ENCODE peak calls at places on chromosomes 12 and 14, in five cellular contexts. One of them, this sample, is unnamed. For H3K4me1, the result is how much of the 10 kb centered on the place peaks cover.

GRCh38 chr12:128336506-128336905 is 69.5 kb downstream of the TMEM132C start:
- DNase-seq in IMR-90: no peak
- DNase-seq in tibial nerve: no peak
- DNase-seq in sigmoid colon: no peak
- DNase-seq in body of pancreas: no peak
- DNase-seq in this sample: no peak

GRCh38 chr12:19402743-19403400 is 36.4 kb upstream of the AEBP2 start:
- DNase-seq in IMR-90: peak
- DNase-seq in tibial nerve: no peak
- DNase-seq in sigmoid colon: no peak
- DNase-seq in body of pancreas: peak
- DNase-seq in this sample: no peak

GRCh38 chr14:100825691-100826331 is at the start of gene MEG3:
- DNase-seq in IMR-90: peak
- DNase-seq in tibial nerve: peak
- DNase-seq in sigmoid colon: peak
- DNase-seq in body of pancreas: peak
- DNase-seq in this sample: peak

GRCh38 chr14:99924379-99924778 is 131.2 kb downstream of the EML1 start:
- DNase-seq in IMR-90: no peak
- DNase-seq in tibial nerve: no peak
- DNase-seq in sigmoid colon: no peak
- DNase-seq in body of pancreas: no peak
- DNase-seq in this sample: no peak

GRCh38 chr12:66279127-66279712 is 23.1 kb upstream of the HELB start:
- DNase-seq in IMR-90: peak
- DNase-seq in tibial nerve: no peak
- DNase-seq in sigmoid colon: no peak
- DNase-seq in body of pancreas: no peak
- DNase-seq in this sample: no peak

GRCh38 chr12:79927772-79928474 is 7.0 kb downstream of the PPP1R12A start:
- DNase-seq in IMR-90: peak
- DNase-seq in tibial nerve: no peak
- DNase-seq in sigmoid colon: no peak
- DNase-seq in body of pancreas: no peak
- DNase-seq in this sample: no peak

GRCh38 chr14:50001999-50002925 is 109.4 kb downstream of the ARF6 start:
- DNase-seq in IMR-90: no peak
- DNase-seq in tibial nerve: no peak
- DNase-seq in sigmoid colon: no peak
- DNase-seq in body of pancreas: no peak
- DNase-seq in this sample: no peak

GRCh38 chr12:101697930-101698781 is 716 bp downstream of the CHPT1 start:
- DNase-seq in IMR-90: peak
- DNase-seq in tibial nerve: peak
- DNase-seq in sigmoid colon: peak
- DNase-seq in body of pancreas: peak
- DNase-seq in this sample: peak

GRCh38 chr14:94394594-94395305 is 6.3 kb upstream of the SERPINA1 start:
- DNase-seq in IMR-90: peak
- DNase-seq in tibial nerve: peak
- DNase-seq in sigmoid colon: peak
- DNase-seq in body of pancreas: no peak
- DNase-seq in this sample: no peak

GRCh38 chr14:22723814-22724213 is 42.7 kb upstream of the OXA1L start:
- DNase-seq in IMR-90: no peak
- DNase-seq in tibial nerve: no peak
- DNase-seq in sigmoid colon: no peak
- DNase-seq in body of pancreas: no peak
- DNase-seq in this sample: no peak

GRCh38 chr12:99769581-99769980 is 122.0 kb downstream of the GARIN6 start:
- DNase-seq in IMR-90: no peak
- DNase-seq in tibial nerve: no peak
- DNase-seq in sigmoid colon: no peak
- DNase-seq in body of pancreas: no peak
- DNase-seq in this sample: no peak

GRCh38 chr12:120359159-120359527 is 9.8 kb downstream of the MSI1 start:
- DNase-seq in IMR-90: no peak
- DNase-seq in tibial nerve: no peak
- DNase-seq in sigmoid colon: no peak
- DNase-seq in body of pancreas: no peak
- DNase-seq in this sample: no peak

GRCh38 chr14:44149597-44149996 is 357.5 kb downstream of the FSCB start:
- DNase-seq in IMR-90: no peak
- DNase-seq in tibial nerve: no peak
- DNase-seq in sigmoid colon: no peak
- DNase-seq in body of pancreas: no peak
- DNase-seq in this sample: no peak

GRCh38 chr12:115155665-115156645 is 472.0 kb upstream of the TBX3 start:
- DNase-seq in IMR-90: peak
- DNase-seq in tibial nerve: no peak
- DNase-seq in sigmoid colon: no peak
- DNase-seq in body of pancreas: no peak
- DNase-seq in this sample: no peak

GRCh38 chr12:106918746-106919145 is 37.0 kb upstream of the TMEM263 start:
- DNase-seq in IMR-90: peak
- DNase-seq in tibial nerve: no peak
- DNase-seq in sigmoid colon: no peak
- DNase-seq in body of pancreas: no peak
- DNase-seq in this sample: no peak

GRCh38 chr12:75868501-75868900 is 163.1 kb downstream of the PHLDA1 start:
- DNase-seq in IMR-90: no peak
- DNase-seq in tibial nerve: no peak
- DNase-seq in sigmoid colon: no peak
- DNase-seq in body of pancreas: no peak
- DNase-seq in this sample: no peak

GRCh38 chr14:97318380-97318779 is 521.2 kb downstream of the VRK1 start:
- DNase-seq in IMR-90: no peak
- DNase-seq in tibial nerve: no peak
- DNase-seq in sigmoid colon: no peak
- DNase-seq in body of pancreas: no peak
- DNase-seq in this sample: no peak

GRCh38 chr12:83198291-83198690 is 511.6 kb downstream of the TMTC2 start:
- DNase-seq in IMR-90: no peak
- DNase-seq in tibial nerve: no peak
- DNase-seq in sigmoid colon: no peak
- DNase-seq in body of pancreas: no peak
- DNase-seq in this sample: no peak

GRCh38 chr12:57822392-57823130 is 4.0 kb upstream of the AVIL start:
- DNase-seq in IMR-90: no peak
- DNase-seq in tibial nerve: no peak
- DNase-seq in sigmoid colon: no peak
- DNase-seq in body of pancreas: no peak
- DNase-seq in this sample: no peak
- H3K4me1 ChIP-seq in IMR-90: under half
- H3K4me1 ChIP-seq in tibial nerve: under half
- H3K4me1 ChIP-seq in sigmoid colon: under half
- H3K4me1 ChIP-seq in body of pancreas: under half
- H3K4me1 ChIP-seq in this sample: under half

DNA sequence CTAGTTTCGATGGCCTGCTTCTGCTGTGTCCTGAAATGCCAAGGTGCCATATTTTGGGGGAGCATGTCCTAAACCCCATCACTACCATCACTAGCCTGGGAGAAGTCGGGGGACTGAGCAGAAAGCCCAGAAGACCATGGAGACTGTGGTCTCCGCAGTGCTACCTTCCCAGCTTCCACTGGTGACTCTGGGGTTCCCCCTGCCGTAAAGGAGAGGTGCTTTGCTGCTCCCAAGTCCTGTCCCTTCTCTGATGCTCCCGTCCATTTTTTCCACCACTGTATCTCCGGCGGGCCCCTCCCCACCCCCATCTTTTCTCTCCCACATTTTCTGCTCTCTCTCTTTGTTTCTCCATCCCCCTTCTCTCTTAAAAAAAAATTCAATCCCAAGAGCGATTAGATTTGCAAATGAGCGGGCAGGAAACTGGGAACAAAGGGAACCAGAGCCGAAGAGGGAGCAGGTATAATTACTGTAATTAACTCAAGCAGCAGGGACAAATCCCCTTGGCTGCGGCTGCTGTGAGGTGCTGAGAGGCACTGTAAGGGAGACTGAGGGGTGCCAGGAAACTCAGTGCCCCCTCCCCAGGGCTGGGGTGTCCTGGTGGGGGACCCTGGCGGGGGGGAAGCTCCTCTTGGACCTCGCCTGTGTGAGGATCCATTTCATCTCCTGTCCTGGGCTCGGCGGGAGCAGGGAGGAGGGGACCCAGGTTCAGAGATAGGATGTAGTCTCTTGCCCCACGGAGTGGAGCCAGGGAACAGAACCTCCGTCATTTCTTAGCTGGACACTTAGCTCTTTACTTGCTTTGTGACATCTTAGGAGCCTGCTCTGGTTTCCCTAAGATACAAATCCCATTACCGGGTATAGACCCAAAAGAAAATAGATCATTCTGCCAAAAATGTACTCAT is 140.5 kb upstream of the NRXN3 start:
- DNase-seq in IMR-90: no peak
- DNase-seq in tibial nerve: no peak
- DNase-seq in sigmoid colon: no peak
- DNase-seq in body of pancreas: no peak
- DNase-seq in this sample: no peak
- H3K27ac ChIP-seq in IMR-90: no peak
- H3K27ac ChIP-seq in tibial nerve: no peak
- H3K27ac ChIP-seq in sigmoid colon: no peak
- H3K27ac ChIP-seq in body of pancreas: no peak
- H3K27ac ChIP-seq in this sample: no peak

GRCh38 chr12:46360908-46361666 is 11.5 kb downstream of the SLC38A2 start:
- DNase-seq in IMR-90: no peak
- DNase-seq in tibial nerve: no peak
- DNase-seq in sigmoid colon: no peak
- DNase-seq in body of pancreas: no peak
- DNase-seq in this sample: no peak
- TF ChIP-seq POLR2A in IMR-90: no peak
- TF ChIP-seq POLR2A in tibial nerve: no peak
- TF ChIP-seq POLR2A in sigmoid colon: no peak
- TF ChIP-seq POLR2A in body of pancreas: no peak
- TF ChIP-seq POLR2A in this sample: no peak

GRCh38 chr14:105487986-105488777 is 1.5 kb downstream of the CRIP1 start:
- DNase-seq in IMR-90: no peak
- DNase-seq in tibial nerve: no peak
- DNase-seq in sigmoid colon: no peak
- DNase-seq in body of pancreas: no peak
- DNase-seq in this sample: no peak

GRCh38 chr14:105489607-105490317 is 1.3 kb upstream of the TEDC1 start:
- DNase-seq in IMR-90: peak
- DNase-seq in tibial nerve: peak
- DNase-seq in sigmoid colon: peak
- DNase-seq in body of pancreas: peak
- DNase-seq in this sample: peak

GRCh38 chr14:105490318-105490571 is 801 bp upstream of the TEDC1 start:
- DNase-seq in IMR-90: no peak
- DNase-seq in tibial nerve: no peak
- DNase-seq in sigmoid colon: no peak
- DNase-seq in body of pancreas: peak
- DNase-seq in this sample: peak

GRCh38 chr14:105487449-105487985 is 831 bp downstream of the CRIP1 start:
- DNase-seq in IMR-90: no peak
- DNase-seq in tibial nerve: no peak
- DNase-seq in sigmoid colon: no peak
- DNase-seq in body of pancreas: no peak
- DNase-seq in this sample: no peak

DNA sequence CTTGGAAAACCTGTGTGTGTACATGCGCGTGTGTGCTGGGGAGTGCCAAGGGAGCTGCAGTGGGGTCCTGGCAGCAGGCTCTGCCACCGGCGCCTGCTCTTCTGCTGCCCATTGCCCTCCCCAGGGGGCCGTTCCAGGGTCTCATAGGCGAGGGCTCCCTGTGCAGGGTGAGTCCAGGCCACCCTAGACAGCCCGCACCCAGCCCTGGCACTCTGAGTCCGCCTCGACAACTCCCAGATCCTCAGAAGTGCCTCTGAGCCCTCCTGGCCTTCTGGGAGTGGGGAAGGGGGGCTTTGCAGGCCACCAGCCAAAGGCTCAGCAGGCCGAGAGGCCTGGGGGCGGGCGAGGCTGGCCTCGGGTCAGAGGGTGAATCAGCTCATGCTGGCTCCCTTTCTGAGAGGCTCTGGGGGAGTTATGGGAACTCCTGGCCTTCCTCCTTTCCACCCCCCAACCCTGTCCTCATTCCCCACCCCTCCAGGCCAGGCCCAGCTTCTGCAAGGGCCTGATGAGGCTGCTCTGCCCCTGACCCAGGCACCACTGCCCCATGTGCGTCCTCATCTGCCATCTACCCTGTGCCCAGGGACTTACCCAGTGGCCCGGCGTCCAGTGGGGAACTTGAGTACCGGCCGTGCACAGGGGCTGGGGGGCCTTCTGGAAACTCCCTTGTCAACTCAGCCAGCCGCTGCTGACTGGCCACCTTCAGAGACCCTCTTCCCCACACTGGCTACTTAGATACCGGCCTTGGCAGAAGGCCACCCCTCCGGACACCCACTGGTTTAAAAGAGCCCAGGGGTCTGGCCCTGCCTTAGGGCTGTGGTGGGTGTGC is 2.1 kb upstream of the TEDC1 start:
- DNase-seq in IMR-90: no peak
- DNase-seq in tibial nerve: no peak
- DNase-seq in sigmoid colon: no peak
- DNase-seq in body of pancreas: no peak
- DNase-seq in this sample: peak
- H3K4me1 ChIP-seq in IMR-90: under half
- H3K4me1 ChIP-seq in tibial nerve: under half
- H3K4me1 ChIP-seq in sigmoid colon: under half
- H3K4me1 ChIP-seq in body of pancreas: half or more
- H3K4me1 ChIP-seq in this sample: under half

DNA sequence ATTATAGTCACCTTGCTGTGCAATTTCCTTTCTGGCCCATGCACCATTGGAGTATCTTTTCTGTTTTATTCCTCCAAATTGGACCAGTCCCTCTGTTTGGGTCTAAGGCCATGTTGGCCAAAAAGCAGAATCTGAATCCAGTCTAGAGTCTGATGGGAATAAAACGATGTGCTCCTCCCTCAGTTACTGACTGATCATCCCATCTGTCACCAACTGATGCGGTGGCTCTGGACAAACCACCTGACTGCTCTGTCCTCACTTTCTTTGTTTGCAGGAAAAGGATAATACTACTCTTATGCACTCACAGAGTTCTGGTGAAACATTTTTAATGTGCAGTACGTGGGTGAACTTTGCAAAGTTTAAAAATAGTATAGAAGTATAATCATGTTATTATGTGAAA is 120.2 kb upstream of the HIF1A start:
- DNase-seq in IMR-90: no peak
- DNase-seq in tibial nerve: no peak
- DNase-seq in sigmoid colon: no peak
- DNase-seq in body of pancreas: no peak
- DNase-seq in this sample: no peak
- H3K27ac ChIP-seq in IMR-90: no peak
- H3K27ac ChIP-seq in tibial nerve: no peak
- H3K27ac ChIP-seq in sigmoid colon: no peak
- H3K27ac ChIP-seq in body of pancreas: no peak
- H3K27ac ChIP-seq in this sample: no peak

GRCh38 chr12:26867084-26867483 is 34.1 kb upstream of the ITPR2 start:
- DNase-seq in IMR-90: no peak
- DNase-seq in tibial nerve: no peak
- DNase-seq in sigmoid colon: no peak
- DNase-seq in body of pancreas: no peak
- DNase-seq in this sample: no peak
- TF ChIP-seq POLR2A in IMR-90: no peak
- TF ChIP-seq POLR2A in tibial nerve: no peak
- TF ChIP-seq POLR2A in sigmoid colon: no peak
- TF ChIP-seq POLR2A in body of pancreas: no peak
- TF ChIP-seq POLR2A in this sample: no peak

GRCh38 chr12:92404259-92404894 is 258.7 kb upstream of the BTG1 start:
- DNase-seq in IMR-90: no peak
- DNase-seq in tibial nerve: no peak
- DNase-seq in sigmoid colon: no peak
- DNase-seq in body of pancreas: no peak
- DNase-seq in this sample: no peak
- H3K4me1 ChIP-seq in IMR-90: under half
- H3K4me1 ChIP-seq in tibial nerve: under half
- H3K4me1 ChIP-seq in sigmoid colon: under half
- H3K4me1 ChIP-seq in body of pancreas: under half
- H3K4me1 ChIP-seq in this sample: under half

This sample was measured in uterus.